ENCODE peak calls at places on chromosomes 12 and 14, in nine cellular contexts. D is choroid plexus epithelial cell, C is right lobe of liver, E is stomach, J is psoas muscle, W is HFFc6, T is esophagus muscularis mucosa, H is fibroblast of pulmonary artery, G is fibroblast of the aortic adventitia. Z is an unnamed sample.

GRCh38 chr12:99005601-99006000 is 360.5 kb downstream of the APAF1 start:
- DNase-seq in D (no peak), C (no peak), E (no peak), J (no peak), W (no peak), T (no peak), H (no peak), G (no peak), Z (no peak)

GRCh38 chr12:26282339-26282945 is 87.1 kb downstream of the SSPN start:
- DNase-seq in D (no peak), C (no peak), E (no peak), J (no peak), W (no peak), T (no peak), H (no peak), G (no peak), Z (no peak)

GRCh38 chr12:51773145-51773869 is 75.2 kb downstream of the FIGNL2 start:
- DNase-seq in D (peak; percentile 39), C (no peak), E (no peak), J (no peak), W (peak; percentile 80), T (no peak), H (peak; percentile 88), G (peak; percentile 91), Z (no peak)

GRCh38 chr12:88870000-88870737 is 289.9 kb upstream of the KITLG start:
- DNase-seq in D (peak; percentile 73), C (no peak), E (no peak), J (no peak), W (peak; percentile 7), T (no peak), H (no peak), G (peak; percentile 58), Z (no peak)

GRCh38 chr12:20602671-20603402 is 92.3 kb upstream of the SLCO1C1 start:
- DNase-seq in D (peak; percentile 75), C (no peak), E (no peak), J (no peak), W (peak; percentile 33), T (no peak), H (peak; percentile 62), G (peak; percentile 77), Z (no peak)

GRCh38 chr12:131833896-131834641 is 5.9 kb downstream of the MMP17 start:
- DNase-seq in D (peak; percentile 58), C (no peak), E (no peak), J (no peak), W (peak; percentile 18), T (no peak), H (peak; percentile 39), G (peak; percentile 32), Z (no peak)

GRCh38 chr14:104388631-104389325 is 190.8 kb upstream of the C14orf180 start:
- DNase-seq in D (no peak), C (peak; percentile 33), E (peak; percentile 23), J (peak; percentile 42), W (no peak), T (no peak), H (no peak), G (no peak), Z (no peak)

GRCh38 chr12:64810831-64811230 is 13.6 kb upstream of the TBC1D30 start:
- DNase-seq in D (no peak), C (no peak), E (no peak), J (no peak), W (peak; percentile 12), T (peak; percentile 1), H (no peak), G (no peak), Z (no peak)

GRCh38 chr12:87425942-87426554 is 603.2 kb downstream of the C12orf50 start:
- DNase-seq in D (no peak), C (no peak), E (no peak), J (no peak), W (no peak), T (no peak), H (no peak), G (no peak), Z (no peak)

GRCh38 chr12:22459872-22460490 is 84.4 kb downstream of the C2CD5 start:
- DNase-seq in D (peak; percentile 78), C (no peak), E (no peak), J (no peak), W (peak; percentile 48), T (no peak), H (peak; percentile 67), G (peak; percentile 65), Z (peak; percentile 13)

GRCh38 chr12:65278576-65279386 is at the start of gene MSRB3:
- DNase-seq in D (peak; percentile 72), C (peak; percentile 65), E (peak; percentile 43), J (peak; percentile 89), W (peak; percentile 64), T (no peak), H (peak; percentile 82), G (peak; percentile 75), Z (no peak)

GRCh38 chr14:97456958-97457357 is 659.8 kb downstream of the VRK1 start:
- DNase-seq in D (no peak), C (no peak), E (no peak), J (no peak), W (no peak), T (no peak), H (no peak), G (no peak), Z (no peak)

GRCh38 chr12:87231818-87232217 is 797.4 kb downstream of the C12orf50 start:
- DNase-seq in D (no peak), C (no peak), E (no peak), J (no peak), W (no peak), T (no peak), H (no peak), G (no peak), Z (no peak)

GRCh38 chr12:47818701-47819543 is 781 bp downstream of the HDAC7 start:
- DNase-seq in D (no peak), C (peak; percentile 70), E (peak; percentile 49), J (peak; percentile 87), W (peak; percentile 46), T (no peak), H (peak; percentile 36), G (no peak), Z (no peak)

GRCh38 chr12:27824126-27824842 is 44.2 kb upstream of the MANSC4 start:
- DNase-seq in D (no peak), C (no peak), E (no peak), J (no peak), W (no peak), T (no peak), H (no peak), G (no peak), Z (peak; percentile 63)

GRCh38 chr12:43898474-43898873 is 62.6 kb downstream of the TMEM117 start:
- DNase-seq in D (no peak), C (no peak), E (no peak), J (no peak), W (no peak), T (no peak), H (no peak), G (no peak), Z (no peak)

GRCh38 chr14:49549446-49549845 is 36.7 kb downstream of the RPS29 start:
- DNase-seq in D (no peak), C (no peak), E (no peak), J (no peak), W (no peak), T (no peak), H (no peak), G (no peak), Z (no peak)

GRCh38 chr14:58667900-58668299 is 30.1 kb downstream of the DACT1 start:
- DNase-seq in D (no peak), C (no peak), E (no peak), J (no peak), W (no peak), T (no peak), H (no peak), G (no peak), Z (no peak)

GRCh38 chr12:122980192-122981035 is at the start of gene ARL6IP4:
- DNase-seq in D (peak; percentile 68), C (no peak), E (peak; percentile 70), J (peak; percentile 81), W (no peak), T (no peak), H (peak; percentile 61), G (peak; percentile 52), Z (no peak)

DNA sequence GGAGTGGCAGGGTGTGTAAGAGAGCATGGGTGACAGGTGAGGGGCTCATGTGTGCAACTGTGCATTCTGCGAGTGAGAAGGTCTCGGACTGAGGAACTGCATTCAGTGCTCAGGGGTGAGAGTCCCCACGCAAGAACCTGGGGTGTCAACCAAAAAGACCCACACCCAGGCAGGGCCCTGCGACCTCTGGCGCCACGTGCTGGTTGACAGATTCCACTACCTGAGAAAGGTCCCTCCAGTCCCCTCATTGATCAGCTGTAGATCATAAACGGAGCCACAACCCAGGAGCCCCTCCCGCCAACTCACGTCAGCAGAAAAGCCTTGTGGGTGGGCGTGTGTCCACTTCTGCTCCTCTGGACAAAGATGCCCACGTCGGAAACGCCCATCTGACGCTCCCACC is 98.7 kb downstream of the ASCL4 start:
- DNase-seq in D (no peak), C (no peak), E (no peak), J (no peak), W (no peak), T (no peak), H (no peak), G (no peak), Z (no peak)
- TF ChIP-seq CTCF in D (no peak), C (no peak), E (no peak), J (no peak), W (no peak), T (no peak), H (no peak), G (no peak), Z (peak; percentile 18)

DNA sequence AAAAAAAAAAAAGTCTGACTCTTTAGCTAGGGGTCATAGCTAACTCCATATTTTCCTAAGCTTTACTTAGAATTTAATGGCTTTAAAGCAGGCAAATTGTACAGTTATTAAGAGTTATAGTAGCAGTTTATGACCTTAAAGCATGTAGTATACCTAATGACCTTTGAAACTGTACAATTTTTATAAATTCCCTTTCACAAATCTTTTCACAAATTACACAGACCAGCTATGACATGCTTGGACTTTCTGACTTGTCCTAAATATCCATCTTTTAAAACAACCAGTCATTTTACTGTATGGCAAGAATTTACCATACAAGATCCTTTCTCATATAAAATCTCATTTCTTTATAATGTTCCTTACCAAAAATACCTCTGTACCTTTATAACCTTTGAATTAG is 74.8 kb downstream of the C14orf132 start:
- DNase-seq in D (no peak), C (no peak), E (no peak), J (no peak), W (no peak), T (no peak), H (no peak), G (no peak), Z (no peak)
- TF ChIP-seq CTCF in D (no peak), C (no peak), E (no peak), J (no peak), W (no peak), T (no peak), H (no peak), G (no peak), Z (no peak)

DNA sequence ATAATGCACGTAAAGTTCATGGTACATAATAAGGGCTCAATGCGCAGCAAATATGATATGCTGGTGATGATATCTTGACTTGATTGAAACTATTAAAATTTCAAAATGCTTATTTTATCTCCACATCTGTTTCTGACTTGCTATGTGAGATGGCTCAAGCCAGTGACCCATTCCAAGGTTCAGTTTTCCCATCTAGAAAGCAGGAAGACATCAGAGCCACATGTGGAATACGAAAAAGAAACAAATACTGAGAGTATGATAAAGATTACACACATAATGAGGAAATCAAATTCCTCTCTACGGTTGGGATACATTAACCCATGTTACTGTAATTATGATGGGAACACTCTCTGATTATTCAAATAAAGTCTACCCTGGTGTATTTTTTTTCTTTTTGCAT is 23.9 kb upstream of the TSPAN11 start:
- DNase-seq in D (no peak), C (no peak), E (no peak), J (no peak), W (no peak), T (no peak), H (no peak), G (no peak), Z (no peak)
- TF ChIP-seq CTCF in D (no peak), C (no peak), E (no peak), J (no peak), W (no peak), T (no peak), H (no peak), G (no peak), Z (no peak)

GRCh38 chr14:105999361-106000028 is 473.1 kb downstream of the TMEM121 start:
- DNase-seq in D (peak; percentile 47), C (no peak), E (peak; percentile 68), J (peak; percentile 67), W (no peak), T (peak; percentile 79), H (peak; percentile 0), G (no peak), Z (peak; percentile 68)
- TF ChIP-seq CTCF in D (peak; percentile 54), C (peak; percentile 57), E (no peak), J (peak; percentile 26), W (peak; percentile 73), T (no peak), H (no peak), G (peak; percentile 36), Z (peak; percentile 61)